ENCODE peak calls at places on chromosomes 13 and 19, in four cellular contexts. C, H, K and M are unnamed samples.

GRCh38 chr13:31029129-31029528 is 96.7 kb downstream of the TEX26 start:
- DNase-seq in K (no peak), C (no peak), H (no peak), M (peak)

GRCh38 chr13:114020750-114021463 is 47.0 kb upstream of the C13orf46 start:
- DNase-seq in K (no peak), C (no peak), H (no peak), M (no peak)

GRCh38 chr19:389935-390289 is 19.0 kb downstream of the C2CD4C start:
- DNase-seq in C (no peak), H (no peak), K (no peak), M (no peak)

GRCh38 chr13:40475617-40476016 is 190.8 kb downstream of the FOXO1 start:
- DNase-seq in C (no peak), H (no peak), K (no peak), M (no peak)

GRCh38 chr13:27632648-27633047 is 11.0 kb downstream of the POLR1D start:
- DNase-seq in C (no peak), K (no peak), H (no peak), M (no peak)

GRCh38 chr13:69035771-69036170 is 1071.9 kb upstream of the ATXN8OS start:
- DNase-seq in C (no peak), K (no peak), H (no peak), M (no peak)

GRCh38 chr19:53892981-53893325 is 11.0 kb downstream of the PRKCG start:
- DNase-seq in K (no peak), C (peak), H (no peak), M (no peak)

GRCh38 chr13:19845758-19846157 is 17.7 kb downstream of the ZMYM5 start:
- DNase-seq in H (peak), C (no peak), K (peak), M (peak)

GRCh38 chr13:36818483-36819063 is 449 bp upstream of the RFXAP start:
- DNase-seq in C (no peak), K (no peak), H (no peak), M (no peak)

GRCh38 chr13:48072304-48072703 is 22.6 kb downstream of the MED4 start:
- DNase-seq in C (no peak), H (no peak), K (peak), M (no peak)

GRCh38 chr13:52405767-52406494 is at the start of gene THSD1:
- DNase-seq in K (peak), C (peak), H (peak), M (peak)

GRCh38 chr13:30175166-30175565 is 132.2 kb downstream of the KATNAL1 start:
- DNase-seq in C (no peak), K (no peak), H (no peak), M (no peak)

GRCh38 chr19:2168619-2169424 is 5.1 kb downstream of the DOT1L start:
- DNase-seq in H (peak), C (peak), K (peak), M (peak)

GRCh38 chr19:41892173-41892902 is 9.4 kb downstream of the ARHGEF1 start:
- DNase-seq in C (no peak), H (no peak), K (no peak), M (no peak)

GRCh38 chr13:63190742-63191141 is 1775.1 kb upstream of the PCDH20 start:
- DNase-seq in C (no peak), H (peak), K (no peak), M (peak)

GRCh38 chr13:33033361-33033812 is 17.2 kb downstream of the KL start:
- DNase-seq in K (no peak), C (no peak), H (no peak), M (no peak)

GRCh38 chr19:17497149-17497798 is 14.2 kb upstream of the PGLS start:
- DNase-seq in H (no peak), C (peak), K (no peak), M (no peak)

GRCh38 chr19:3374369-3375112 is 8.2 kb downstream of the NFIC start:
- DNase-seq in K (no peak), C (no peak), H (no peak), M (no peak)

GRCh38 chr19:41565384-41565730 is 10.6 kb upstream of the CEACAM21 start:
- DNase-seq in K (no peak), C (no peak), H (no peak), M (no peak)

GRCh38 chr19:18637644-18638630 is 1.1 kb downstream of the KLHL26 start:
- DNase-seq in K (no peak), H (no peak), C (peak), M (no peak)

GRCh38 chr19:44111910-44112463 is 1.2 kb upstream of the ZNF225 start:
- DNase-seq in H (peak), K (peak), C (peak), M (peak)

GRCh38 chr19:10112895-10113591 is 1.6 kb downstream of the P2RY11 start:
- DNase-seq in C (peak), K (no peak), H (no peak), M (peak)

GRCh38 chr13:109746364-109746763 is 40.0 kb downstream of the IRS2 start:
- DNase-seq in H (no peak), C (peak), K (no peak), M (no peak)

GRCh38 chr19:50268046-50268445 is 61.1 kb downstream of the KCNC3 start:
- DNase-seq in C (no peak), K (no peak), H (no peak), M (no peak)

GRCh38 chr19:58522709-58523108 is 3.1 kb upstream of the ZBTB45 start:
- DNase-seq in H (no peak), K (no peak), C (no peak), M (no peak)

GRCh38 chr19:58519087-58519354 is 589 bp downstream of the ZBTB45 start:
- DNase-seq in H (peak), K (peak), C (peak), M (peak)

GRCh38 chr19:58518261-58519086 is 1.1 kb downstream of the ZBTB45 start:
- DNase-seq in C (no peak), K (no peak), H (no peak), M (peak)

GRCh38 chr19:58519355-58520256 is at the start of gene ZBTB45:
- DNase-seq in C (peak), H (peak), K (peak), M (peak)

DNA sequence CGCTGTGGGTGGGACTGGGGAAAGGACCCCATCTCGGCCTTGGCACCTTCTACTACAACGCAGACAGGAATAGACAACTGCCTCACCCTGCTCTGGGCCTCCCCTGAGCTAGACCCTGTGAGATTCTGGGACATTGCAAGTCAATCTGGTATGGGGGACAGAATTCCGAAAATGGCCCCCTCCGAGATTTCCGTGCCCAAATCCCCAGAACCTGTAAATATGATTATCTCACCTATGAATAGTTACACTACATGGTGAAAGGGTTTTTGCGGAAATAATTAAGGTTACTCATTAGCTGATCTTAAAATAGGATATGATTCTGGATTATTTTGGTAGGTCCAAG is 618 bp upstream of the ZBTB45 start:
- DNase-seq in C (no peak), K (no peak), H (no peak), M (no peak)
- H3K9ac ChIP-seq in C (peak), K (peak), H (peak), M (peak)

DNA sequence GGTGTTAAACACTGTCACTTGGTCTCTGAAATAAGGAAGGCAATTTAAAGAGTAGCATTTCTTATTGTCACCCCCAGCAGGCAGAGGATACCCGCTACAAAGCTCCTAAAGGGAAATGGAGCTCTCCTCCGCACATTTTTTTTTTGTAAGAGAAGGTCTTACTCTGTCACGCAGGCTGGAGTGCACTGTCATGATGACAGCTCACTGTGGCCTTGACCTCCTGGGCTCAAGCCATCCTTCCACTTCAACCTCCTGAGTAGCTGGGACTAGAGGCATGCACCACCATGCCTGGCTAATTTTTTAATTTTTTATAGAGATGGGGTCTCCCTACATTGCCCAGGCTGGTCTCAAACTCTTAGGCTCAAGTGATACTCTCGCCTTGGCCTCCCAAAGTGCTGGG is 32.3 kb downstream of the SLC25A30 start:
- DNase-seq in K (no peak), H (no peak), C (no peak), M (no peak)
- H3K27ac ChIP-seq in K (no peak), H (no peak), C (no peak), M (no peak)

GRCh38 chr13:24267801-24268200 is 41.6 kb upstream of the C1QTNF9 start:
- DNase-seq in K (no peak), C (no peak), H (no peak), M (no peak)
- H3K9ac ChIP-seq in K (no peak), C (no peak), H (no peak), M (peak)

GRCh38 chr13:102642475-102642874 is 45.7 kb downstream of the TPP2 start:
- DNase-seq in K (no peak), H (peak), C (no peak), M (no peak)
- H3K27ac ChIP-seq in K (no peak), H (no peak), C (no peak), M (no peak)

GRCh38 chr19:32675720-32676185 is at the start of gene RGS9BP:
- DNase-seq in H (peak), C (peak), K (no peak), M (peak)

GRCh38 chr19:32676895-32677359 is 1.3 kb downstream of the RGS9BP start:
- DNase-seq in C (no peak), H (no peak), K (no peak), M (no peak)

GRCh38 chr19:32677657-32678056 is 2.0 kb downstream of the RGS9BP start:
- DNase-seq in C (peak), H (no peak), K (no peak), M (no peak)

GRCh38 chr19:32674959-32675719 is at the start of gene ANKRD27:
- DNase-seq in H (peak), C (peak), K (peak), M (peak)

DNA sequence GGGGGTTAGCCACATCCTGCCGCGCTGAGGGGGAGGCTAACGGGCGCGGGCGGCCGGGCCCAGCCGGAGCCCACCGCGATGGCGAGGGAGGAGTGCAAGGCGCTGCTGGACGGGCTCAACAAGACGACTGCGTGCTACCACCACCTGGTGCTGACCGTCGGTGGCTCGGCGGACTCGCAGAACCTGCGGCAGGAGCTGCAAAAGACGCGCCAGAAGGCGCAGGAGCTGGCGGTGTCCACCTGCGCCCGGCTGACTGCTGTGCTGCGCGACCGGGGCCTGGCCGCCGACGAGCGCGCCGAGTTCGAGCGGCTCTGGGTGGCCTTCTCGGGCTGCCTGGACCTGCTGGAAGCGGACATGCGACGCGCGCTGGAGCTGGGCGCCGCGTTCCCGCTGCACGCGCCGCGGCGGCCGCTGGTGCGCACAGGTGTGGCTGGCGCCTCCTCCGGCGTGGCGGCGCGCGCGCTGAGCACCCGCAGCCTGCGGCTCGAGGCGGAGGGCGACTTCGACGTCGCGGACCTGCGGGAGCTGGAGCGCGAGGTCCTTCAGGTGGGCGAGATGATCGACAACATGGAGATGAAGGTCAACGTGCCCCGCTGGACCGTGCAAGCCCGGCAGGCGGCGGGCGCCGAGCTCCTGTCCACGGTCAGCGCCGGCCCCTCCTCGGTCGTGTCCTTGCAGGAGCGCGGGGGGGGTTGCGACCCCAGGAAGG is 692 bp downstream of the RGS9BP start:
- DNase-seq in K (peak), C (peak), H (no peak), M (peak)
- H3K9ac ChIP-seq in K (no peak), C (no peak), H (no peak), M (no peak)

DNA sequence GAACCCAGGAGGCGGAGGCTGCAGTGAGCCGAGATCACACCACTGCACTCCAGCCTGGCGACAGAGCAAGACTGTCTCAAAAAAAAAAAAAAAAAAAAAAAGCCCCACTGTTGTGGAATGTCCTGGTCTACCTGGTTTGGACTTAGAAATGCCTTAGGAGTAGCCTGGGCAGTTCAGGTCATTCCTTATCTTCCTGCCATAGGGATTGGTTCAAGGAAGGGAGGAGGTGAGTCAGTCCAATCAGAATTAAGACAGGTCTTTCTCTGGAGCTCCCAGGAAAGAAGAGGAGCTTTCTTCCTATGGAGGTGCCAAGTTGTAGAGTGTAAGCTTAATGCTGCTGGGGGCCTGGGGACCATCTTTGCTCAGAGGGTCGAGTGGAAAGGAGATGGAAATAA is 44.8 kb downstream of the SIPA1L3 start:
- DNase-seq in C (no peak), K (no peak), H (no peak), M (no peak)
- H3K27ac ChIP-seq in C (no peak), K (no peak), H (no peak), M (no peak)

GRCh38 chr19:35896643-35897040 is 3.7 kb downstream of the NFKBID start:
- DNase-seq in C (no peak), K (no peak), H (no peak), M (no peak)
- H3K9ac ChIP-seq in C (no peak), K (no peak), H (no peak), M (no peak)

DNA sequence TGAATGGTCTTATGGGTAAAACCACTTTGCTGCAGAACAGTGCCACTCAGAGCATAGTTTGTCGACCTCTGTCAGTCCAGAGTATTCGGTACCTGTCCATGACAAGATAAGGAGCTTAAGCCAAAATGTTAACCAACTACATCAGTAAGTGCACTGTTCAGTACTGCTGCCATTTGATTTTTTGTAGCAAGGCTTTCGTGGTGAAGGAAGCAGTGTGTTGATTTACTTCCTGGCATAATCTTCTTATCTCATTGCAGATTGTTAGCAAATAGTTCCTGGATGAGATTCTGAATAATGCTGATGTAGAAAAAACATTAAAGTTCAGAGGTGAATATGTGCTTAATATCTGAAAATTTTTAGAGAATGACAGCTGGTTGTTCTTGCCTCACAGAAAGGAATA is 85.6 kb downstream of the LRRC63 start:
- DNase-seq in K (no peak), H (peak), C (no peak), M (peak)
- H3K27ac ChIP-seq in K (peak), H (peak), C (no peak), M (peak)

GRCh38 chr13:102645701-102646100 is 48.9 kb downstream of the TPP2 start:
- DNase-seq in C (no peak), H (no peak), K (no peak), M (no peak)
- H3K9ac ChIP-seq in C (no peak), H (no peak), K (no peak), M (no peak)

GRCh38 chr19:15636026-15636425 is 4.7 kb upstream of the CYP4F3 start:
- DNase-seq in H (no peak), K (no peak), C (no peak), M (no peak)

GRCh38 chr19:15631817-15632216 is 8.9 kb upstream of the CYP4F3 start:
- DNase-seq in K (no peak), C (peak), H (no peak), M (peak)

GRCh38 chr19:15634105-15634504 is 6.6 kb upstream of the CYP4F3 start:
- DNase-seq in K (no peak), H (no peak), C (no peak), M (no peak)

GRCh38 chr19:15633122-15633521 is 7.6 kb upstream of the CYP4F3 start:
- DNase-seq in H (no peak), K (no peak), C (no peak), M (no peak)

GRCh38 chr19:15635016-15635805 is 5.5 kb upstream of the CYP4F3 start:
- DNase-seq in C (no peak), H (no peak), K (peak), M (no peak)
- H3K27ac ChIP-seq in C (no peak), H (no peak), K (no peak), M (no peak)